ENCODE peak calls at places on chromosomes 6 and 20, in ten cellular contexts. One of them, this sample, is unnamed.

GRCh38 chr6:118810420-118811027 is 83.4 kb upstream of the ASF1A start:
- DNase-seq in BJ: no peak
- DNase-seq in HCT116: no peak
- DNase-seq in MM.1S: no peak
- DNase-seq in foreskin fibroblast: no peak
- DNase-seq in CD8-positive, alpha-beta T cell: peak
- DNase-seq in GM06990: peak
- DNase-seq in esophagus squamous epithelium: no peak
- DNase-seq in GM13976: no peak
- DNase-seq in ovary: no peak
- DNase-seq in this sample: peak

GRCh38 chr20:20578838-20579237 is 133.6 kb downstream of the RALGAPA2 start:
- DNase-seq in BJ: no peak
- DNase-seq in HCT116: no peak
- DNase-seq in MM.1S: no peak
- DNase-seq in foreskin fibroblast: no peak
- DNase-seq in CD8-positive, alpha-beta T cell: no peak
- DNase-seq in GM06990: no peak
- DNase-seq in esophagus squamous epithelium: no peak
- DNase-seq in GM13976: no peak
- DNase-seq in ovary: no peak
- DNase-seq in this sample: no peak

GRCh38 chr20:62266340-62266739 is 28.0 kb downstream of the OSBPL2 start:
- DNase-seq in BJ: no peak
- DNase-seq in HCT116: no peak
- DNase-seq in MM.1S: no peak
- DNase-seq in foreskin fibroblast: no peak
- DNase-seq in CD8-positive, alpha-beta T cell: no peak
- DNase-seq in GM06990: no peak
- DNase-seq in esophagus squamous epithelium: no peak
- DNase-seq in GM13976: no peak
- DNase-seq in ovary: no peak
- DNase-seq in this sample: no peak

GRCh38 chr6:6758915-6759654 is 170.6 kb downstream of the LY86 start:
- DNase-seq in BJ: no peak
- DNase-seq in HCT116: peak
- DNase-seq in MM.1S: peak
- DNase-seq in foreskin fibroblast: peak
- DNase-seq in CD8-positive, alpha-beta T cell: no peak
- DNase-seq in GM06990: no peak
- DNase-seq in esophagus squamous epithelium: no peak
- DNase-seq in GM13976: peak
- DNase-seq in ovary: peak
- DNase-seq in this sample: peak

GRCh38 chr6:5125152-5126006 is 40.2 kb downstream of the PPP1R3G start:
- DNase-seq in BJ: no peak
- DNase-seq in HCT116: peak
- DNase-seq in MM.1S: no peak
- DNase-seq in foreskin fibroblast: peak
- DNase-seq in CD8-positive, alpha-beta T cell: no peak
- DNase-seq in GM06990: no peak
- DNase-seq in esophagus squamous epithelium: no peak
- DNase-seq in GM13976: no peak
- DNase-seq in ovary: no peak
- DNase-seq in this sample: no peak

GRCh38 chr6:147699637-147700036 is 191.1 kb downstream of the SAMD5 start:
- DNase-seq in BJ: no peak
- DNase-seq in HCT116: peak
- DNase-seq in MM.1S: no peak
- DNase-seq in foreskin fibroblast: peak
- DNase-seq in CD8-positive, alpha-beta T cell: no peak
- DNase-seq in GM06990: no peak
- DNase-seq in esophagus squamous epithelium: no peak
- DNase-seq in GM13976: no peak
- DNase-seq in ovary: no peak
- DNase-seq in this sample: no peak

GRCh38 chr6:4672772-4673171 is 103.4 kb upstream of the CDYL start:
- DNase-seq in BJ: peak
- DNase-seq in HCT116: no peak
- DNase-seq in MM.1S: no peak
- DNase-seq in foreskin fibroblast: no peak
- DNase-seq in CD8-positive, alpha-beta T cell: no peak
- DNase-seq in GM06990: no peak
- DNase-seq in esophagus squamous epithelium: no peak
- DNase-seq in GM13976: no peak
- DNase-seq in ovary: no peak
- DNase-seq in this sample: no peak

GRCh38 chr20:6583134-6583738 is 184.2 kb upstream of the BMP2 start:
- DNase-seq in BJ: no peak
- DNase-seq in HCT116: no peak
- DNase-seq in MM.1S: peak
- DNase-seq in foreskin fibroblast: peak
- DNase-seq in CD8-positive, alpha-beta T cell: no peak
- DNase-seq in GM06990: no peak
- DNase-seq in esophagus squamous epithelium: no peak
- DNase-seq in GM13976: peak
- DNase-seq in ovary: no peak
- DNase-seq in this sample: peak

GRCh38 chr6:93412452-93412851 is 6.9 kb downstream of the EPHA7 start:
- DNase-seq in BJ: no peak
- DNase-seq in HCT116: no peak
- DNase-seq in MM.1S: no peak
- DNase-seq in foreskin fibroblast: no peak
- DNase-seq in CD8-positive, alpha-beta T cell: no peak
- DNase-seq in GM06990: no peak
- DNase-seq in esophagus squamous epithelium: no peak
- DNase-seq in GM13976: no peak
- DNase-seq in ovary: no peak
- DNase-seq in this sample: no peak

GRCh38 chr20:23049933-23050838 is 714 bp upstream of the THBD start:
- DNase-seq in BJ: no peak
- DNase-seq in HCT116: no peak
- DNase-seq in MM.1S: no peak
- DNase-seq in foreskin fibroblast: peak
- DNase-seq in CD8-positive, alpha-beta T cell: no peak
- DNase-seq in GM06990: peak
- DNase-seq in esophagus squamous epithelium: no peak
- DNase-seq in GM13976: peak
- DNase-seq in ovary: peak
- DNase-seq in this sample: no peak

GRCh38 chr6:151067684-151068596 is 171.8 kb upstream of the AKAP12 start:
- DNase-seq in BJ: peak
- DNase-seq in HCT116: peak
- DNase-seq in MM.1S: no peak
- DNase-seq in foreskin fibroblast: peak
- DNase-seq in CD8-positive, alpha-beta T cell: no peak
- DNase-seq in GM06990: no peak
- DNase-seq in esophagus squamous epithelium: no peak
- DNase-seq in GM13976: no peak
- DNase-seq in ovary: peak
- DNase-seq in this sample: no peak

GRCh38 chr20:32476684-32477593 is 108.2 kb downstream of the NOL4L start:
- DNase-seq in BJ: no peak
- DNase-seq in HCT116: no peak
- DNase-seq in MM.1S: no peak
- DNase-seq in foreskin fibroblast: no peak
- DNase-seq in CD8-positive, alpha-beta T cell: no peak
- DNase-seq in GM06990: no peak
- DNase-seq in esophagus squamous epithelium: no peak
- DNase-seq in GM13976: no peak
- DNase-seq in ovary: no peak
- DNase-seq in this sample: no peak

GRCh38 chr6:35140991-35141720 is at the start of gene TCP11:
- DNase-seq in BJ: no peak
- DNase-seq in HCT116: no peak
- DNase-seq in MM.1S: no peak
- DNase-seq in foreskin fibroblast: no peak
- DNase-seq in CD8-positive, alpha-beta T cell: no peak
- DNase-seq in GM06990: peak
- DNase-seq in esophagus squamous epithelium: no peak
- DNase-seq in GM13976: peak
- DNase-seq in ovary: peak
- DNase-seq in this sample: peak

GRCh38 chr6:31541658-31542521 is at the start of gene DDX39B:
- DNase-seq in BJ: peak
- DNase-seq in HCT116: peak
- DNase-seq in MM.1S: peak
- DNase-seq in foreskin fibroblast: peak
- DNase-seq in CD8-positive, alpha-beta T cell: peak
- DNase-seq in GM06990: peak
- DNase-seq in esophagus squamous epithelium: peak
- DNase-seq in GM13976: peak
- DNase-seq in ovary: peak
- DNase-seq in this sample: peak
- TF ChIP-seq CTCF in BJ: no peak
- TF ChIP-seq CTCF in HCT116: no peak
- TF ChIP-seq CTCF in MM.1S: no peak
- TF ChIP-seq CTCF in foreskin fibroblast: no peak
- TF ChIP-seq CTCF in CD8-positive, alpha-beta T cell: no peak
- TF ChIP-seq CTCF in GM06990: no peak
- TF ChIP-seq CTCF in esophagus squamous epithelium: no peak
- TF ChIP-seq CTCF in GM13976: peak
- TF ChIP-seq CTCF in ovary: no peak
- TF ChIP-seq CTCF in this sample: no peak

GRCh38 chr6:149963462-149964242 is at the start of gene ULBP1:
- DNase-seq in BJ: peak
- DNase-seq in HCT116: peak
- DNase-seq in MM.1S: peak
- DNase-seq in foreskin fibroblast: peak
- DNase-seq in CD8-positive, alpha-beta T cell: peak
- DNase-seq in GM06990: peak
- DNase-seq in esophagus squamous epithelium: peak
- DNase-seq in GM13976: peak
- DNase-seq in ovary: peak
- DNase-seq in this sample: peak

GRCh38 chr6:149962461-149963211 is 1.1 kb upstream of the ULBP1 start:
- DNase-seq in BJ: no peak
- DNase-seq in HCT116: no peak
- DNase-seq in MM.1S: no peak
- DNase-seq in foreskin fibroblast: no peak
- DNase-seq in CD8-positive, alpha-beta T cell: no peak
- DNase-seq in GM06990: no peak
- DNase-seq in esophagus squamous epithelium: no peak
- DNase-seq in GM13976: no peak
- DNase-seq in ovary: no peak
- DNase-seq in this sample: no peak

GRCh38 chr6:149963212-149963461 is 606 bp upstream of the ULBP1 start:
- DNase-seq in BJ: peak
- DNase-seq in HCT116: peak
- DNase-seq in MM.1S: no peak
- DNase-seq in foreskin fibroblast: no peak
- DNase-seq in CD8-positive, alpha-beta T cell: no peak
- DNase-seq in GM06990: peak
- DNase-seq in esophagus squamous epithelium: no peak
- DNase-seq in GM13976: peak
- DNase-seq in ovary: no peak
- DNase-seq in this sample: peak

GRCh38 chr6:149960488-149960887 is 3.3 kb upstream of the ULBP1 start:
- DNase-seq in BJ: no peak
- DNase-seq in HCT116: no peak
- DNase-seq in MM.1S: no peak
- DNase-seq in foreskin fibroblast: no peak
- DNase-seq in CD8-positive, alpha-beta T cell: no peak
- DNase-seq in GM06990: no peak
- DNase-seq in esophagus squamous epithelium: no peak
- DNase-seq in GM13976: no peak
- DNase-seq in ovary: no peak
- DNase-seq in this sample: no peak

GRCh38 chr6:149961728-149962425 is 1.9 kb upstream of the ULBP1 start:
- DNase-seq in BJ: no peak
- DNase-seq in HCT116: peak
- DNase-seq in MM.1S: peak
- DNase-seq in foreskin fibroblast: peak
- DNase-seq in CD8-positive, alpha-beta T cell: no peak
- DNase-seq in GM06990: no peak
- DNase-seq in esophagus squamous epithelium: no peak
- DNase-seq in GM13976: no peak
- DNase-seq in ovary: no peak
- DNase-seq in this sample: no peak
- TF ChIP-seq CTCF in BJ: peak
- TF ChIP-seq CTCF in HCT116: peak
- TF ChIP-seq CTCF in MM.1S: peak
- TF ChIP-seq CTCF in foreskin fibroblast: peak
- TF ChIP-seq CTCF in CD8-positive, alpha-beta T cell: peak
- TF ChIP-seq CTCF in GM06990: peak
- TF ChIP-seq CTCF in esophagus squamous epithelium: no peak
- TF ChIP-seq CTCF in GM13976: no peak
- TF ChIP-seq CTCF in ovary: no peak
- TF ChIP-seq CTCF in this sample: no peak

DNA sequence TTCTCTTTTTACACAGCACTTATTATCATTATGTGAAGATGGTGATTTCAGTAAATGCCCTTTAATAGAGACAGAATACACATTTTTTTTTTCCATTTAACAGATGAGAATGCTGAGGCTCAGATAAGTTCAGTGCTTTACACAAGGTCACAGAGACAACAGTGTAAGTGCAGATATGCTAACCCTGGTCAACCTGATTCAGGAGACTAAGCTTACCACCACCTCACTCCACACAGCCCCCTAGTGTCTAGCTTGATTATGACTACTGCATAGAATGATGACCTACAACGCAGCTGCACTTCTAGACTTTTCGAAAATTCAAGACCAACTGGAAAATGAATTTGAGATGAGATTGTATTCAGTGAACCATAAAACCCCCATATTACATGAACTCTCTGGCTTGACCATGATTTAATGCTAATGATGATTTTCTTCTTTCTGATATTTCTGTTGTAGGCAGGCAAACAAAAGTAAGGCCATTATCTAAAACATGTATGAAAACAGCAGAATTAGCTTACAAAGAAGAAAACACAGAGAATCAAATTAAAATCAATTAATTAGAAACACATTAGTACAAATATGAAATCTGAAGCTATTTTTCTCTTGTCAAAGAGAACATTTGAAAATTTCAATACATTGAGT is 212.1 kb upstream of the PHACTR1 start:
- DNase-seq in BJ: no peak
- DNase-seq in HCT116: peak
- DNase-seq in MM.1S: peak
- DNase-seq in foreskin fibroblast: peak
- DNase-seq in CD8-positive, alpha-beta T cell: no peak
- DNase-seq in GM06990: no peak
- DNase-seq in esophagus squamous epithelium: no peak
- DNase-seq in GM13976: peak
- DNase-seq in ovary: no peak
- DNase-seq in this sample: peak
- TF ChIP-seq CTCF in BJ: peak
- TF ChIP-seq CTCF in HCT116: peak
- TF ChIP-seq CTCF in MM.1S: peak
- TF ChIP-seq CTCF in foreskin fibroblast: peak
- TF ChIP-seq CTCF in CD8-positive, alpha-beta T cell: no peak
- TF ChIP-seq CTCF in GM06990: peak
- TF ChIP-seq CTCF in esophagus squamous epithelium: no peak
- TF ChIP-seq CTCF in GM13976: peak
- TF ChIP-seq CTCF in ovary: no peak
- TF ChIP-seq CTCF in this sample: peak

DNA sequence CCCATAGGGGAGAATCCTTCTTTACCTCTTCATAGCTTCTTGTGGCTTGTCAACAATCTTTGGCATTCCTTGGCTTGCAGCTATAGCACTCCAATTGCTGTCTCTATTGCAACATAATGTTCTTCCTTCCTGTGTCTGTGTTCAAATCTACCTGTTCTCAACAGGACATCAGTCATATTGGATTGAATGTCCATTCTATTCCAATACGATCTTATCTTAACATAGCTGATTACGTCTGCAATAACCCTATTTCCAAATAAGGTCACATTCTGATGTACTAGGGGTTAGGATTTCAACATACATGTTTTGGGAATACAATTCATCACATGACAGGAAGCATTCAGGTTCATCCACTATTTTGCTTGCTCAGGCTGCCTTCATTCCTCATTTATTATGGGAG is 684.4 kb upstream of the CITED2 start:
- DNase-seq in BJ: no peak
- DNase-seq in HCT116: no peak
- DNase-seq in MM.1S: no peak
- DNase-seq in foreskin fibroblast: no peak
- DNase-seq in CD8-positive, alpha-beta T cell: no peak
- DNase-seq in GM06990: no peak
- DNase-seq in esophagus squamous epithelium: no peak
- DNase-seq in GM13976: no peak
- DNase-seq in ovary: no peak
- DNase-seq in this sample: no peak
- TF ChIP-seq CTCF in BJ: no peak
- TF ChIP-seq CTCF in HCT116: no peak
- TF ChIP-seq CTCF in MM.1S: no peak
- TF ChIP-seq CTCF in foreskin fibroblast: no peak
- TF ChIP-seq CTCF in CD8-positive, alpha-beta T cell: no peak
- TF ChIP-seq CTCF in GM06990: no peak
- TF ChIP-seq CTCF in esophagus squamous epithelium: no peak
- TF ChIP-seq CTCF in GM13976: no peak
- TF ChIP-seq CTCF in ovary: no peak
- TF ChIP-seq CTCF in this sample: no peak